ENCODE peak calls at places on chromosomes 2 and 18, in four cellular contexts. E is adipocyte, W is upper lobe of right lung, H is left cardiac atrium. K is an unnamed sample.

GRCh38 chr2:95347681-95348608 is 50.8 kb downstream of the KCNIP3 start:
- DNase-seq in E (no peak), W (peak), H (peak), K (no peak)

GRCh38 chr2:179251865-179252264 is 12.8 kb downstream of the SESTD1 start:
- DNase-seq in E (no peak), W (no peak), H (no peak), K (no peak)

GRCh38 chr2:75476778-75477177 is 84.0 kb downstream of the EVA1A start:
- DNase-seq in E (peak), W (no peak), H (no peak), K (no peak)

GRCh38 chr2:168434164-168434563 is 21.9 kb upstream of the CERS6 start:
- DNase-seq in E (peak), W (no peak), H (peak), K (peak)

GRCh38 chr2:231188506-231189170 is 9.8 kb upstream of the ARMC9 start:
- DNase-seq in E (no peak), W (no peak), H (no peak), K (no peak)

GRCh38 chr2:212958757-212959295 is 192.6 kb downstream of the IKZF2 start:
- DNase-seq in E (peak), W (no peak), H (no peak), K (peak)

GRCh38 chr18:54280206-54280550 is 10.9 kb downstream of the POLI start:
- DNase-seq in E (no peak), W (no peak), H (no peak), K (no peak)

GRCh38 chr18:27983780-27984179 is 193.2 kb downstream of the CDH2 start:
- DNase-seq in E (no peak), W (no peak), H (no peak), K (no peak)

GRCh38 chr2:151824886-151825285 is 3.3 kb downstream of the ARL5A start:
- DNase-seq in E (no peak), W (no peak), H (no peak), K (no peak)

GRCh38 chr18:48922801-48923730 is 27.7 kb downstream of the SMAD7 start:
- DNase-seq in E (peak), W (peak), H (peak), K (peak)

GRCh38 chr18:67549946-67550345 is 33.4 kb upstream of the DSEL start:
- DNase-seq in E (no peak), W (no peak), H (no peak), K (no peak)

GRCh38 chr18:14941256-14941655 is 193.3 kb downstream of the ANKRD30B start:
- DNase-seq in E (no peak), W (no peak), H (no peak), K (peak)

GRCh38 chr2:217981084-217981730 is 21.6 kb downstream of the TNS1 start:
- DNase-seq in E (no peak), W (peak), H (no peak), K (no peak)

GRCh38 chr2:27993950-27994728 is 103.6 kb downstream of the BABAM2 start:
- DNase-seq in E (no peak), W (no peak), H (no peak), K (no peak)

GRCh38 chr2:12155308-12156061 is 409.1 kb downstream of the LPIN1 start:
- DNase-seq in E (peak), W (no peak), H (peak), K (no peak)

GRCh38 chr2:64262816-64263215 is 118.6 kb upstream of the PELI1 start:
- DNase-seq in E (no peak), W (no peak), H (no peak), K (no peak)

GRCh38 chr2:22904126-22904684 is 480.8 kb upstream of the KLHL29 start:
- DNase-seq in E (no peak), W (peak), H (peak), K (peak)

GRCh38 chr2:43569921-43570320 is 25.9 kb downstream of the THADA start:
- DNase-seq in E (no peak), W (no peak), H (no peak), K (no peak)

GRCh38 chr2:211329421-211329820 is 773.0 kb downstream of the CPS1 start:
- DNase-seq in E (no peak), W (no peak), H (no peak), K (no peak)